ENCODE peak calls at places on chromosomes 6 and 20, in ten cellular contexts. One of them, this sample, is unnamed.

GRCh38 chr6:168559574-168560098 is 118.7 kb downstream of the SMOC2 start:
- DNase-seq in colonic mucosa: no peak
- DNase-seq in right lobe of liver: no peak
- DNase-seq in GM23338: no peak
- DNase-seq in GM10248: no peak
- DNase-seq in endothelial cell: no peak
- DNase-seq in activated B cell treated with CpG ODN at 0.5 μM for 24 hours: no peak
- DNase-seq in RWPE2: no peak
- DNase-seq in nephron progenitor cell: no peak
- DNase-seq in testis: no peak
- DNase-seq in this sample: no peak

GRCh38 chr20:4195499-4195898 is 180.1 kb upstream of the RNF24 start:
- DNase-seq in colonic mucosa: no peak
- DNase-seq in right lobe of liver: no peak
- DNase-seq in GM23338: peak
- DNase-seq in GM10248: no peak
- DNase-seq in endothelial cell: peak
- DNase-seq in activated B cell treated with CpG ODN at 0.5 μM for 24 hours: no peak
- DNase-seq in RWPE2: no peak
- DNase-seq in nephron progenitor cell: peak
- DNase-seq in testis: no peak
- DNase-seq in this sample: no peak

GRCh38 chr6:33692760-33693158 is 18.7 kb downstream of the UQCC2 start:
- DNase-seq in colonic mucosa: peak
- DNase-seq in right lobe of liver: peak
- DNase-seq in GM23338: no peak
- DNase-seq in GM10248: no peak
- DNase-seq in endothelial cell: no peak
- DNase-seq in activated B cell treated with CpG ODN at 0.5 μM for 24 hours: peak
- DNase-seq in RWPE2: peak
- DNase-seq in nephron progenitor cell: no peak
- DNase-seq in testis: peak
- DNase-seq in this sample: no peak

GRCh38 chr6:49951926-49952325 is 12.0 kb downstream of the DEFB114 start:
- DNase-seq in colonic mucosa: no peak
- DNase-seq in right lobe of liver: no peak
- DNase-seq in GM23338: no peak
- DNase-seq in GM10248: no peak
- DNase-seq in endothelial cell: no peak
- DNase-seq in activated B cell treated with CpG ODN at 0.5 μM for 24 hours: no peak
- DNase-seq in RWPE2: no peak
- DNase-seq in nephron progenitor cell: no peak
- DNase-seq in testis: no peak
- DNase-seq in this sample: no peak

GRCh38 chr20:23180451-23180921 is 94.4 kb upstream of the CD93 start:
- DNase-seq in colonic mucosa: no peak
- DNase-seq in right lobe of liver: no peak
- DNase-seq in GM23338: no peak
- DNase-seq in GM10248: no peak
- DNase-seq in endothelial cell: no peak
- DNase-seq in activated B cell treated with CpG ODN at 0.5 μM for 24 hours: no peak
- DNase-seq in RWPE2: no peak
- DNase-seq in nephron progenitor cell: peak
- DNase-seq in testis: peak
- DNase-seq in this sample: no peak

GRCh38 chr20:6767166-6767535 is 335 bp upstream of the BMP2 start:
- DNase-seq in colonic mucosa: no peak
- DNase-seq in right lobe of liver: no peak
- DNase-seq in GM23338: peak
- DNase-seq in GM10248: no peak
- DNase-seq in endothelial cell: no peak
- DNase-seq in activated B cell treated with CpG ODN at 0.5 μM for 24 hours: no peak
- DNase-seq in RWPE2: peak
- DNase-seq in nephron progenitor cell: no peak
- DNase-seq in testis: no peak
- DNase-seq in this sample: no peak

GRCh38 chr6:12538881-12539357 is 177.6 kb upstream of the PHACTR1 start:
- DNase-seq in colonic mucosa: no peak
- DNase-seq in right lobe of liver: peak
- DNase-seq in GM23338: no peak
- DNase-seq in GM10248: no peak
- DNase-seq in endothelial cell: no peak
- DNase-seq in activated B cell treated with CpG ODN at 0.5 μM for 24 hours: no peak
- DNase-seq in RWPE2: no peak
- DNase-seq in nephron progenitor cell: no peak
- DNase-seq in testis: peak
- DNase-seq in this sample: no peak

GRCh38 chr6:151376440-151376839 is 14.9 kb downstream of the ZBTB2 start:
- DNase-seq in colonic mucosa: no peak
- DNase-seq in right lobe of liver: no peak
- DNase-seq in GM23338: no peak
- DNase-seq in GM10248: no peak
- DNase-seq in endothelial cell: no peak
- DNase-seq in activated B cell treated with CpG ODN at 0.5 μM for 24 hours: no peak
- DNase-seq in RWPE2: no peak
- DNase-seq in nephron progenitor cell: no peak
- DNase-seq in testis: no peak
- DNase-seq in this sample: no peak

GRCh38 chr20:51348866-51349265 is 193.7 kb downstream of the NFATC2 start:
- DNase-seq in colonic mucosa: no peak
- DNase-seq in right lobe of liver: no peak
- DNase-seq in GM23338: no peak
- DNase-seq in GM10248: no peak
- DNase-seq in endothelial cell: no peak
- DNase-seq in activated B cell treated with CpG ODN at 0.5 μM for 24 hours: no peak
- DNase-seq in RWPE2: peak
- DNase-seq in nephron progenitor cell: no peak
- DNase-seq in testis: no peak
- DNase-seq in this sample: no peak

GRCh38 chr6:157396026-157396425 is 15.0 kb downstream of the ZDHHC14 start:
- DNase-seq in colonic mucosa: no peak
- DNase-seq in right lobe of liver: no peak
- DNase-seq in GM23338: no peak
- DNase-seq in GM10248: no peak
- DNase-seq in endothelial cell: no peak
- DNase-seq in activated B cell treated with CpG ODN at 0.5 μM for 24 hours: no peak
- DNase-seq in RWPE2: no peak
- DNase-seq in nephron progenitor cell: no peak
- DNase-seq in testis: no peak
- DNase-seq in this sample: no peak

GRCh38 chr6:5208039-5208438 is 52.7 kb downstream of the LYRM4 start:
- DNase-seq in colonic mucosa: no peak
- DNase-seq in right lobe of liver: no peak
- DNase-seq in GM23338: no peak
- DNase-seq in GM10248: no peak
- DNase-seq in endothelial cell: no peak
- DNase-seq in activated B cell treated with CpG ODN at 0.5 μM for 24 hours: no peak
- DNase-seq in RWPE2: no peak
- DNase-seq in nephron progenitor cell: no peak
- DNase-seq in testis: no peak
- DNase-seq in this sample: no peak

GRCh38 chr20:24676353-24676977 is 207.0 kb downstream of the SYNDIG1 start:
- DNase-seq in colonic mucosa: no peak
- DNase-seq in right lobe of liver: no peak
- DNase-seq in GM23338: no peak
- DNase-seq in GM10248: no peak
- DNase-seq in endothelial cell: no peak
- DNase-seq in activated B cell treated with CpG ODN at 0.5 μM for 24 hours: no peak
- DNase-seq in RWPE2: peak
- DNase-seq in nephron progenitor cell: no peak
- DNase-seq in testis: no peak
- DNase-seq in this sample: no peak

GRCh38 chr6:126170875-126171489 is 168.9 kb upstream of the CENPW start:
- DNase-seq in colonic mucosa: peak
- DNase-seq in right lobe of liver: no peak
- DNase-seq in GM23338: peak
- DNase-seq in GM10248: peak
- DNase-seq in endothelial cell: peak
- DNase-seq in activated B cell treated with CpG ODN at 0.5 μM for 24 hours: no peak
- DNase-seq in RWPE2: no peak
- DNase-seq in nephron progenitor cell: no peak
- DNase-seq in testis: peak
- DNase-seq in this sample: no peak
- TF ChIP-seq CTCF in colonic mucosa: peak
- TF ChIP-seq CTCF in right lobe of liver: peak
- TF ChIP-seq CTCF in GM23338: peak
- TF ChIP-seq CTCF in GM10248: peak
- TF ChIP-seq CTCF in endothelial cell: peak
- TF ChIP-seq CTCF in activated B cell treated with CpG ODN at 0.5 μM for 24 hours: no peak
- TF ChIP-seq CTCF in RWPE2: peak
- TF ChIP-seq CTCF in nephron progenitor cell: peak
- TF ChIP-seq CTCF in testis: peak
- TF ChIP-seq CTCF in this sample: peak

GRCh38 chr6:6495851-6496250 is 92.7 kb upstream of the LY86 start:
- DNase-seq in colonic mucosa: no peak
- DNase-seq in right lobe of liver: no peak
- DNase-seq in GM23338: no peak
- DNase-seq in GM10248: no peak
- DNase-seq in endothelial cell: no peak
- DNase-seq in activated B cell treated with CpG ODN at 0.5 μM for 24 hours: no peak
- DNase-seq in RWPE2: no peak
- DNase-seq in nephron progenitor cell: no peak
- DNase-seq in testis: no peak
- DNase-seq in this sample: no peak
- TF ChIP-seq CTCF in colonic mucosa: no peak
- TF ChIP-seq CTCF in right lobe of liver: no peak
- TF ChIP-seq CTCF in GM23338: no peak
- TF ChIP-seq CTCF in GM10248: no peak
- TF ChIP-seq CTCF in endothelial cell: no peak
- TF ChIP-seq CTCF in activated B cell treated with CpG ODN at 0.5 μM for 24 hours: no peak
- TF ChIP-seq CTCF in RWPE2: no peak
- TF ChIP-seq CTCF in nephron progenitor cell: no peak
- TF ChIP-seq CTCF in testis: no peak
- TF ChIP-seq CTCF in this sample: no peak

GRCh38 chr20:46636981-46637860 is 14.0 kb downstream of the SLC13A3 start:
- DNase-seq in colonic mucosa: no peak
- DNase-seq in right lobe of liver: no peak
- DNase-seq in GM23338: no peak
- DNase-seq in GM10248: no peak
- DNase-seq in endothelial cell: no peak
- DNase-seq in activated B cell treated with CpG ODN at 0.5 μM for 24 hours: no peak
- DNase-seq in RWPE2: no peak
- DNase-seq in nephron progenitor cell: no peak
- DNase-seq in testis: no peak
- DNase-seq in this sample: no peak

GRCh38 chr20:46634528-46634927 is 16.7 kb downstream of the SLC13A3 start:
- DNase-seq in colonic mucosa: no peak
- DNase-seq in right lobe of liver: no peak
- DNase-seq in GM23338: no peak
- DNase-seq in GM10248: no peak
- DNase-seq in endothelial cell: no peak
- DNase-seq in activated B cell treated with CpG ODN at 0.5 μM for 24 hours: no peak
- DNase-seq in RWPE2: peak
- DNase-seq in nephron progenitor cell: no peak
- DNase-seq in testis: no peak
- DNase-seq in this sample: no peak

GRCh38 chr20:46636514-46636913 is 14.7 kb downstream of the SLC13A3 start:
- DNase-seq in colonic mucosa: no peak
- DNase-seq in right lobe of liver: no peak
- DNase-seq in GM23338: no peak
- DNase-seq in GM10248: no peak
- DNase-seq in endothelial cell: no peak
- DNase-seq in activated B cell treated with CpG ODN at 0.5 μM for 24 hours: no peak
- DNase-seq in RWPE2: peak
- DNase-seq in nephron progenitor cell: no peak
- DNase-seq in testis: no peak
- DNase-seq in this sample: no peak

GRCh38 chr20:46637861-46638366 is 13.3 kb downstream of the SLC13A3 start:
- DNase-seq in colonic mucosa: no peak
- DNase-seq in right lobe of liver: no peak
- DNase-seq in GM23338: no peak
- DNase-seq in GM10248: no peak
- DNase-seq in endothelial cell: no peak
- DNase-seq in activated B cell treated with CpG ODN at 0.5 μM for 24 hours: no peak
- DNase-seq in RWPE2: no peak
- DNase-seq in nephron progenitor cell: no peak
- DNase-seq in testis: no peak
- DNase-seq in this sample: no peak

DNA sequence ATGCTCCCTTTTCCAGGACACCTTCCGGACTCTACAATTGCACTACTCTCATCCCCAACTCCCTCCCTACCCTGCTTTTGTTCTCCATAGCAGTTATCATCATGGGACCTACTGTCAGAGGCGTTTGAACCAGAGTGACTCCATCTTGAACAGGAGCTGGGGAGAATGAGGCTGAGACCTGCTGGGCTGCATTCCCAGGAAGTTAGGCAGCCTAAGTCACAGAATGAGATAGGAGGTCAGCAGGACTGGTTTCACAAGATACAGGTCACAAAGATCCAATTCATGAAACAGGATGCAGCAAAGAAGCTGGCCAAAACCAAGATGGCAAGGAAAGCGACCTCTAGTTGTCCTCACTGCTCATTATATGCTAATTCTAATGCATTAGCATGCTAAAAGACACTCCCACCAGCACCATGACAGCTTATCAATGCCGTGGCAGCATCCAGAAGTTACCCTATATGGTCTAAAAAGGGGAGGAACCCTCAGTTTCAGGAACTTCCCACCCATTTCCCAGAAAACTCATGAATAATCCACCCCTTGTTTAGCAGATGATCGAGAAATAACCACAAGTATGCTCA is 15.7 kb downstream of the SLC13A3 start:
- DNase-seq in colonic mucosa: no peak
- DNase-seq in right lobe of liver: no peak
- DNase-seq in GM23338: no peak
- DNase-seq in GM10248: no peak
- DNase-seq in endothelial cell: no peak
- DNase-seq in activated B cell treated with CpG ODN at 0.5 μM for 24 hours: no peak
- DNase-seq in RWPE2: no peak
- DNase-seq in nephron progenitor cell: no peak
- DNase-seq in testis: no peak
- DNase-seq in this sample: no peak
- TF ChIP-seq CTCF in colonic mucosa: no peak
- TF ChIP-seq CTCF in right lobe of liver: no peak
- TF ChIP-seq CTCF in GM23338: no peak
- TF ChIP-seq CTCF in GM10248: no peak
- TF ChIP-seq CTCF in endothelial cell: no peak
- TF ChIP-seq CTCF in activated B cell treated with CpG ODN at 0.5 μM for 24 hours: no peak
- TF ChIP-seq CTCF in RWPE2: no peak
- TF ChIP-seq CTCF in nephron progenitor cell: no peak
- TF ChIP-seq CTCF in testis: no peak
- TF ChIP-seq CTCF in this sample: no peak

DNA sequence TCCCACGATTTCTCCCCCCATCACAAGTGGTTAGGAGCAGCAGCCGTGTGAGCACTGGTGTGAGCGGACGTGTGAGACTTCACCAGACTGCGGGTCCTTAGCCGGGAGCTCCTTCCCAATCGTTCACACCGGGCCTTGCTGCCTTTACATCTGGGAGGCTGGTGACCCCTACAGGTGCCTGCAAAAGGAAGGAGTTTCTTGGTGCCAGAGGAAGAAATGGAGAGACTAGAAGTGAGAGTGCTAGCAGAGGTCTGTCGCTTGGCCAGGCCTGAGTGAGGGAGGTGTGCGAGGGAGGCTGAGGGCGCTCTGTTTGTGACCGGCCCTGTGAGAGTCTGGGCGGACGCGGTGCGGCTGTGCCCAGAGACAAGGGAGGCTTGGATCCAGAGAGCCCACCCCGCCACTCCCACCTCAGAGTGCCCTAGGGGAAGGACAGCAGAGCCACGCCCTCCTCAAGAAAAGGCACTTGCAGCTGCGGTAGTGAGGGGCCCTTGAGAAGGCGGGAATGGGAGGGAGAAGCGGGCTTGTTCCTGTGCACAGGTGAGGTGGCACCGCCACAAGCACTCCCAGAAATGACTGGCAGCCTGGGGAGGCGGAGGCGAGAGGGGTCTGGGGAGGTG is 10.0 kb upstream of the ARMC2 start:
- DNase-seq in colonic mucosa: no peak
- DNase-seq in right lobe of liver: no peak
- DNase-seq in GM23338: peak
- DNase-seq in GM10248: no peak
- DNase-seq in endothelial cell: peak
- DNase-seq in activated B cell treated with CpG ODN at 0.5 μM for 24 hours: no peak
- DNase-seq in RWPE2: no peak
- DNase-seq in nephron progenitor cell: peak
- DNase-seq in testis: no peak
- DNase-seq in this sample: no peak
- TF ChIP-seq CTCF in colonic mucosa: no peak
- TF ChIP-seq CTCF in right lobe of liver: no peak
- TF ChIP-seq CTCF in GM23338: peak
- TF ChIP-seq CTCF in GM10248: no peak
- TF ChIP-seq CTCF in endothelial cell: no peak
- TF ChIP-seq CTCF in activated B cell treated with CpG ODN at 0.5 μM for 24 hours: no peak
- TF ChIP-seq CTCF in RWPE2: peak
- TF ChIP-seq CTCF in nephron progenitor cell: no peak
- TF ChIP-seq CTCF in testis: no peak
- TF ChIP-seq CTCF in this sample: peak

This sample was measured in D721Med.